ENCODE peak calls at places on chromosomes 5 and 9, in six cellular contexts. One of them, this sample, is unnamed.

GRCh38 chr5:141914154-141914743 is 9.4 kb upstream of the DELE1 start:
- DNase-seq in AG04450: no peak
- DNase-seq in choroid plexus epithelial cell: peak; percentile 22
- DNase-seq in HFFc6: no peak
- DNase-seq in NB4: peak; percentile 69
- DNase-seq in endothelial cell: peak; percentile 59
- DNase-seq in this sample: no peak

GRCh38 chr9:98142182-98142924 is 23.3 kb upstream of the TRIM14 start:
- DNase-seq in AG04450: no peak
- DNase-seq in choroid plexus epithelial cell: no peak
- DNase-seq in HFFc6: no peak
- DNase-seq in NB4: no peak
- DNase-seq in endothelial cell: no peak
- DNase-seq in this sample: no peak

GRCh38 chr9:6788175-6789016 is 30.6 kb downstream of the KDM4C start:
- DNase-seq in AG04450: no peak
- DNase-seq in choroid plexus epithelial cell: peak; percentile 56
- DNase-seq in HFFc6: peak; percentile 59
- DNase-seq in NB4: no peak
- DNase-seq in endothelial cell: peak; percentile 14
- DNase-seq in this sample: no peak

GRCh38 chr9:135963938-135964337 is 2.8 kb upstream of the UBAC1 start:
- DNase-seq in AG04450: no peak
- DNase-seq in choroid plexus epithelial cell: no peak
- DNase-seq in HFFc6: no peak
- DNase-seq in NB4: no peak
- DNase-seq in endothelial cell: no peak
- DNase-seq in this sample: no peak

GRCh38 chr9:111839387-111839786 is 44.6 kb upstream of the SHOC1 start:
- DNase-seq in AG04450: no peak
- DNase-seq in choroid plexus epithelial cell: peak; percentile 86
- DNase-seq in HFFc6: peak; percentile 45
- DNase-seq in NB4: peak; percentile 49
- DNase-seq in endothelial cell: no peak
- DNase-seq in this sample: peak; percentile 51

GRCh38 chr9:91905958-91906585 is 44.0 kb downstream of the ROR2 start:
- DNase-seq in AG04450: no peak
- DNase-seq in choroid plexus epithelial cell: no peak
- DNase-seq in HFFc6: no peak
- DNase-seq in NB4: peak; percentile 86
- DNase-seq in endothelial cell: no peak
- DNase-seq in this sample: no peak

GRCh38 chr9:97473717-97474116 is 27.7 kb upstream of the TMOD1 start:
- DNase-seq in AG04450: no peak
- DNase-seq in choroid plexus epithelial cell: no peak
- DNase-seq in HFFc6: no peak
- DNase-seq in NB4: no peak
- DNase-seq in endothelial cell: no peak
- DNase-seq in this sample: no peak

GRCh38 chr5:84239509-84239908 is 145.2 kb downstream of the EDIL3 start:
- DNase-seq in AG04450: peak; percentile 33
- DNase-seq in choroid plexus epithelial cell: peak; percentile 87
- DNase-seq in HFFc6: no peak
- DNase-seq in NB4: no peak
- DNase-seq in endothelial cell: no peak
- DNase-seq in this sample: no peak

GRCh38 chr5:102875672-102876071 is 120.6 kb downstream of the PAM start:
- DNase-seq in AG04450: no peak
- DNase-seq in choroid plexus epithelial cell: no peak
- DNase-seq in HFFc6: no peak
- DNase-seq in NB4: no peak
- DNase-seq in endothelial cell: no peak
- DNase-seq in this sample: no peak

GRCh38 chr9:29701971-29702370 is 2128.7 kb upstream of the C9orf72 start:
- DNase-seq in AG04450: no peak
- DNase-seq in choroid plexus epithelial cell: no peak
- DNase-seq in HFFc6: no peak
- DNase-seq in NB4: no peak
- DNase-seq in endothelial cell: no peak
- DNase-seq in this sample: no peak

GRCh38 chr5:179475956-179476355 is 74.4 kb upstream of the RUFY1 start:
- DNase-seq in AG04450: no peak
- DNase-seq in choroid plexus epithelial cell: no peak
- DNase-seq in HFFc6: no peak
- DNase-seq in NB4: no peak
- DNase-seq in endothelial cell: no peak
- DNase-seq in this sample: no peak

GRCh38 chr5:73945505-73945904 is 319.5 kb downstream of the ARHGEF28 start:
- DNase-seq in AG04450: no peak
- DNase-seq in choroid plexus epithelial cell: no peak
- DNase-seq in HFFc6: no peak
- DNase-seq in NB4: peak; percentile 28
- DNase-seq in endothelial cell: no peak
- DNase-seq in this sample: no peak

GRCh38 chr9:90921104-90921503 is 119.5 kb downstream of the SYK start:
- DNase-seq in AG04450: no peak
- DNase-seq in choroid plexus epithelial cell: no peak
- DNase-seq in HFFc6: no peak
- DNase-seq in NB4: peak; percentile 40
- DNase-seq in endothelial cell: no peak
- DNase-seq in this sample: no peak

GRCh38 chr5:95808686-95809413 is 13.7 kb downstream of the GLRX start:
- DNase-seq in AG04450: no peak
- DNase-seq in choroid plexus epithelial cell: peak; percentile 87
- DNase-seq in HFFc6: peak; percentile 57
- DNase-seq in NB4: peak; percentile 98
- DNase-seq in endothelial cell: no peak
- DNase-seq in this sample: peak; percentile 96

GRCh38 chr9:124594215-124594614 is 87.0 kb upstream of the NR5A1 start:
- DNase-seq in AG04450: no peak
- DNase-seq in choroid plexus epithelial cell: no peak
- DNase-seq in HFFc6: no peak
- DNase-seq in NB4: no peak
- DNase-seq in endothelial cell: no peak
- DNase-seq in this sample: no peak

GRCh38 chr9:133742849-133743444 is 4.8 kb upstream of the SARDH start:
- DNase-seq in AG04450: no peak
- DNase-seq in choroid plexus epithelial cell: peak; percentile 78
- DNase-seq in HFFc6: peak; percentile 67
- DNase-seq in NB4: peak; percentile 72
- DNase-seq in endothelial cell: peak; percentile 91
- DNase-seq in this sample: peak; percentile 31

GRCh38 chr5:32027717-32028321 is 146.3 kb downstream of the GOLPH3 start:
- DNase-seq in AG04450: peak; percentile 82
- DNase-seq in choroid plexus epithelial cell: peak; percentile 99
- DNase-seq in HFFc6: peak; percentile 94
- DNase-seq in NB4: peak; percentile 97
- DNase-seq in endothelial cell: peak; percentile 31
- DNase-seq in this sample: no peak

GRCh38 chr9:87875839-87876545 is 6.7 kb upstream of the SPATA31E1 start:
- DNase-seq in AG04450: no peak
- DNase-seq in choroid plexus epithelial cell: no peak
- DNase-seq in HFFc6: no peak
- DNase-seq in NB4: no peak
- DNase-seq in endothelial cell: no peak
- DNase-seq in this sample: no peak

GRCh38 chr5:167945542-167946384 is 345.7 kb upstream of the WWC1 start:
- DNase-seq in AG04450: peak; percentile 86
- DNase-seq in choroid plexus epithelial cell: peak; percentile 74
- DNase-seq in HFFc6: peak; percentile 61
- DNase-seq in NB4: no peak
- DNase-seq in endothelial cell: no peak
- DNase-seq in this sample: no peak

GRCh38 chr5:150139334-150139733 is 16.3 kb downstream of the PDGFRB start:
- DNase-seq in AG04450: peak; percentile 70
- DNase-seq in choroid plexus epithelial cell: peak; percentile 90
- DNase-seq in HFFc6: peak; percentile 79
- DNase-seq in NB4: no peak
- DNase-seq in endothelial cell: no peak
- DNase-seq in this sample: no peak

GRCh38 chr9:2274762-2275161 is 259.6 kb downstream of the SMARCA2 start:
- DNase-seq in AG04450: no peak
- DNase-seq in choroid plexus epithelial cell: no peak
- DNase-seq in HFFc6: no peak
- DNase-seq in NB4: no peak
- DNase-seq in endothelial cell: no peak
- DNase-seq in this sample: no peak

GRCh38 chr5:139873033-139873794 is 77.6 kb downstream of the PSD2 start:
- DNase-seq in AG04450: no peak
- DNase-seq in choroid plexus epithelial cell: no peak
- DNase-seq in HFFc6: no peak
- DNase-seq in NB4: no peak
- DNase-seq in endothelial cell: no peak
- DNase-seq in this sample: no peak

GRCh38 chr5:217860-218456 is at the start of the genes CCDC127 and SDHA:
- DNase-seq in AG04450: peak; percentile 68
- DNase-seq in choroid plexus epithelial cell: peak; percentile 94
- DNase-seq in HFFc6: peak; percentile 81
- DNase-seq in NB4: peak; percentile 94
- DNase-seq in endothelial cell: peak; percentile 100
- DNase-seq in this sample: peak; percentile 70

GRCh38 chr5:10138385-10139057 is 111.2 kb downstream of the ATPSCKMT start:
- DNase-seq in AG04450: no peak
- DNase-seq in choroid plexus epithelial cell: no peak
- DNase-seq in HFFc6: no peak
- DNase-seq in NB4: no peak
- DNase-seq in endothelial cell: no peak
- DNase-seq in this sample: no peak

GRCh38 chr9:89635007-89635742 is 30.4 kb downstream of the GADD45G start:
- DNase-seq in AG04450: no peak
- DNase-seq in choroid plexus epithelial cell: peak; percentile 26
- DNase-seq in HFFc6: no peak
- DNase-seq in NB4: no peak
- DNase-seq in endothelial cell: no peak
- DNase-seq in this sample: no peak

GRCh38 chr5:150069619-150070276 is 16.6 kb downstream of the CSF1R start:
- DNase-seq in AG04450: no peak
- DNase-seq in choroid plexus epithelial cell: no peak
- DNase-seq in HFFc6: no peak
- DNase-seq in NB4: no peak
- DNase-seq in endothelial cell: no peak
- DNase-seq in this sample: no peak

GRCh38 chr9:23321049-23321448 is 505.0 kb downstream of the ELAVL2 start:
- DNase-seq in AG04450: no peak
- DNase-seq in choroid plexus epithelial cell: no peak
- DNase-seq in HFFc6: no peak
- DNase-seq in NB4: no peak
- DNase-seq in endothelial cell: no peak
- DNase-seq in this sample: no peak

GRCh38 chr9:23324511-23324910 is 501.5 kb downstream of the ELAVL2 start:
- DNase-seq in AG04450: no peak
- DNase-seq in choroid plexus epithelial cell: no peak
- DNase-seq in HFFc6: no peak
- DNase-seq in NB4: no peak
- DNase-seq in endothelial cell: no peak
- DNase-seq in this sample: no peak

GRCh38 chr9:23322392-23322791 is 503.6 kb downstream of the ELAVL2 start:
- DNase-seq in AG04450: no peak
- DNase-seq in choroid plexus epithelial cell: no peak
- DNase-seq in HFFc6: no peak
- DNase-seq in NB4: no peak
- DNase-seq in endothelial cell: no peak
- DNase-seq in this sample: no peak

GRCh38 chr9:23326597-23326996 is 499.4 kb downstream of the ELAVL2 start:
- DNase-seq in AG04450: no peak
- DNase-seq in choroid plexus epithelial cell: no peak
- DNase-seq in HFFc6: no peak
- DNase-seq in NB4: no peak
- DNase-seq in endothelial cell: no peak
- DNase-seq in this sample: no peak
- TF ChIP-seq CTCF in AG04450: no peak
- TF ChIP-seq CTCF in choroid plexus epithelial cell: no peak
- TF ChIP-seq CTCF in HFFc6: no peak
- TF ChIP-seq CTCF in NB4: no peak
- TF ChIP-seq CTCF in endothelial cell: no peak
- TF ChIP-seq CTCF in this sample: no peak

GRCh38 chr5:90861843-90862586 is 303.4 kb downstream of the ADGRV1 start:
- DNase-seq in AG04450: no peak
- DNase-seq in choroid plexus epithelial cell: peak; percentile 23
- DNase-seq in HFFc6: no peak
- DNase-seq in NB4: no peak
- DNase-seq in endothelial cell: no peak
- DNase-seq in this sample: no peak
- TF ChIP-seq CTCF in AG04450: no peak
- TF ChIP-seq CTCF in choroid plexus epithelial cell: peak; percentile 23
- TF ChIP-seq CTCF in HFFc6: peak; percentile 35
- TF ChIP-seq CTCF in NB4: no peak
- TF ChIP-seq CTCF in endothelial cell: no peak
- TF ChIP-seq CTCF in this sample: no peak

GRCh38 chr5:13217636-13218035 is 726.9 kb downstream of the DNAH5 start:
- DNase-seq in AG04450: no peak
- DNase-seq in choroid plexus epithelial cell: peak; percentile 3
- DNase-seq in HFFc6: no peak
- DNase-seq in NB4: no peak
- DNase-seq in endothelial cell: no peak
- DNase-seq in this sample: no peak

GRCh38 chr5:13215370-13215769 is 729.1 kb downstream of the DNAH5 start:
- DNase-seq in AG04450: no peak
- DNase-seq in choroid plexus epithelial cell: no peak
- DNase-seq in HFFc6: no peak
- DNase-seq in NB4: no peak
- DNase-seq in endothelial cell: no peak
- DNase-seq in this sample: no peak

GRCh38 chr5:13215806-13216205 is 728.7 kb downstream of the DNAH5 start:
- DNase-seq in AG04450: no peak
- DNase-seq in choroid plexus epithelial cell: no peak
- DNase-seq in HFFc6: no peak
- DNase-seq in NB4: no peak
- DNase-seq in endothelial cell: no peak
- DNase-seq in this sample: no peak

GRCh38 chr5:13214182-13214581 is 730.3 kb downstream of the DNAH5 start:
- DNase-seq in AG04450: no peak
- DNase-seq in choroid plexus epithelial cell: no peak
- DNase-seq in HFFc6: no peak
- DNase-seq in NB4: no peak
- DNase-seq in endothelial cell: no peak
- DNase-seq in this sample: no peak

GRCh38 chr5:13218518-13218917 is 726.0 kb downstream of the DNAH5 start:
- DNase-seq in AG04450: no peak
- DNase-seq in choroid plexus epithelial cell: no peak
- DNase-seq in HFFc6: no peak
- DNase-seq in NB4: peak; percentile 23
- DNase-seq in endothelial cell: peak; percentile 7
- DNase-seq in this sample: no peak
- TF ChIP-seq CTCF in AG04450: no peak
- TF ChIP-seq CTCF in choroid plexus epithelial cell: no peak
- TF ChIP-seq CTCF in HFFc6: no peak
- TF ChIP-seq CTCF in NB4: peak; percentile 30
- TF ChIP-seq CTCF in endothelial cell: no peak
- TF ChIP-seq CTCF in this sample: no peak

DNA sequence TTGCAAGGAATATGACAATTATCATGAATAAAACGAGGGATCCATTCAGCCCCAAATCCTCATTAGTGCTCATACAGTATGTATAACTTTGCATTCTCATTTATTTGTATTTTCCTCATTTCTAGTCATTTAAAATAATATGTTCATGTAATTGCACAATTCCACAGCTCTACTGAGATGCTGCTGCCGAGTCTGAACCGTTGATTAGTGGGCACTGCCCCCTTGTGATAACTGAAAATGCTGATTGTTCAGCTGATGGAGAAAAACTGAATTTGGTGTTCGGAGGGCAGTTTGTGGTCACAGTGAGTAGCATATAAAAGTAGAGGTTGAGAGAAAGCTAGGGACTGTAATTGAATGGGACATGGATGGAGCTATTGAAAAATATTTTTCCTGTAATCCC is 12.2 kb upstream of the GPR151 start:
- DNase-seq in AG04450: no peak
- DNase-seq in choroid plexus epithelial cell: peak; percentile 48
- DNase-seq in HFFc6: no peak
- DNase-seq in NB4: peak; percentile 24
- DNase-seq in endothelial cell: no peak
- DNase-seq in this sample: no peak
- TF ChIP-seq CTCF in AG04450: peak; percentile 16
- TF ChIP-seq CTCF in choroid plexus epithelial cell: peak; percentile 54
- TF ChIP-seq CTCF in HFFc6: no peak
- TF ChIP-seq CTCF in NB4: peak; percentile 19
- TF ChIP-seq CTCF in endothelial cell: no peak
- TF ChIP-seq CTCF in this sample: no peak

This sample was measured in GM12864.